ENCODE peak calls at places on chromosomes 12 and 14, in nine cellular contexts. T is nephron progenitor cell; A is GM03348; L is bronchial epithelial cell; R is AG04450; H is heart right ventricle; S is T-helper 1 cell; K is stimulated activated CD4-positive, alpha-beta T cell treated with anti-CD3 and anti-CD28 coated beads, Interleukin-4, amount 100 ng/mL, for 4 hours; N is central memory CD4-positive, alpha-beta T cell. Z is an unnamed sample.

GRCh38 chr14:64764641-64765520 is 60.7 kb downstream of the PLEKHG3 start:
- DNase-seq in L (no peak), T (peak), N (peak), A (peak), S (peak), K (peak), R (peak), H (peak), Z (peak)

GRCh38 chr12:95836630-95837239 is 22.0 kb upstream of the SNRPF start:
- DNase-seq in R (no peak), H (no peak), N (no peak), K (no peak), S (no peak), A (peak), L (no peak), T (no peak), Z (no peak)

GRCh38 chr12:80766897-80767296 is 50.2 kb downstream of the MYF5 start:
- DNase-seq in T (no peak), S (no peak), K (no peak), A (no peak), L (no peak), H (no peak), N (no peak), R (no peak), Z (no peak)

GRCh38 chr12:52380271-52380694 is 5.2 kb downstream of the KRT84 start:
- DNase-seq in L (peak), S (no peak), R (no peak), H (no peak), A (peak), T (peak), K (no peak), N (no peak), Z (no peak)

GRCh38 chr14:54310151-54310851 is 86.5 kb upstream of the CDKN3 start:
- DNase-seq in K (no peak), R (no peak), N (no peak), T (no peak), S (no peak), H (no peak), L (peak), A (no peak), Z (no peak)

GRCh38 chr12:23361971-23362370 is 587.5 kb downstream of the SOX5 start:
- DNase-seq in R (no peak), K (no peak), L (no peak), T (no peak), S (no peak), N (no peak), A (no peak), H (no peak), Z (no peak)

GRCh38 chr12:100716658-100716948 is 78.0 kb upstream of the ANO4 start:
- DNase-seq in A (no peak), S (no peak), K (no peak), L (no peak), H (no peak), N (no peak), R (no peak), T (peak), Z (no peak)

GRCh38 chr14:72614365-72614764 is 279.5 kb downstream of the DPF3 start:
- DNase-seq in N (no peak), H (no peak), A (no peak), R (no peak), L (no peak), K (no peak), S (no peak), T (no peak), Z (no peak)

GRCh38 chr12:63086149-63086915 is 64.7 kb downstream of the AVPR1A start:
- DNase-seq in S (no peak), R (no peak), N (no peak), H (no peak), A (no peak), T (no peak), K (no peak), L (no peak), Z (no peak)